ENCODE peak calls at places on chromosomes 13 and 19, in four cellular contexts. S, J, G and V are unnamed samples.

GRCh38 chr13:29464105-29464679 is 131.3 kb downstream of the SLC7A1 start:
- DNase-seq in G (no peak), J (no peak), S (no peak), V (no peak)

GRCh38 chr19:30864460-30865215 is 484.6 kb downstream of the TSHZ3 start:
- DNase-seq in S (no peak), G (no peak), J (no peak), V (no peak)

GRCh38 chr19:1252221-1252817 is 3.9 kb downstream of the MIDN start:
- DNase-seq in S (no peak), G (no peak), J (no peak), V (no peak)

GRCh38 chr13:110156186-110157065 is 150.5 kb downstream of the COL4A1 start:
- DNase-seq in J (no peak), G (no peak), S (no peak), V (no peak)

GRCh38 chr13:93284056-93284455 is 57.4 kb downstream of the GPC6 start:
- DNase-seq in J (no peak), G (no peak), S (no peak), V (no peak)

GRCh38 chr19:12790628-12791344 is 500 bp upstream of the JUNB start:
- DNase-seq in S (no peak), J (no peak), G (no peak), V (no peak)

GRCh38 chr13:42039457-42039945 is 8.9 kb upstream of the DGKH start:
- DNase-seq in J (no peak), S (peak; percentile 21), G (no peak), V (peak; percentile 15)

GRCh38 chr19:5997371-5997770 is 19.4 kb upstream of the RANBP3 start:
- DNase-seq in J (no peak), S (no peak), G (no peak), V (no peak)

GRCh38 chr13:59635591-59635990 is 528.1 kb downstream of the DIAPH3 start:
- DNase-seq in S (no peak), J (no peak), G (no peak), V (no peak)

GRCh38 chr19:50489461-50490011 is 12.9 kb upstream of the GARIN5A start:
- DNase-seq in J (no peak), S (no peak), G (no peak), V (no peak)

GRCh38 chr19:1672769-1673644 is 20.6 kb upstream of the TCF3 start:
- DNase-seq in J (no peak), G (no peak), S (no peak), V (no peak)

GRCh38 chr19:55635334-55635717 is 5.5 kb upstream of the ZNF580 start:
- DNase-seq in S (no peak), J (no peak), G (no peak), V (no peak)

GRCh38 chr13:50144473-50145160 is 129.4 kb downstream of the KCNRG start:
- DNase-seq in S (no peak), J (no peak), G (no peak), V (no peak)

GRCh38 chr19:49911381-49912145 is 14.9 kb upstream of the IL4I1 start:
- DNase-seq in G (no peak), J (no peak), S (peak; percentile 83), V (no peak)

GRCh38 chr19:11014403-11014911 is 53.6 kb downstream of the SMARCA4 start:
- DNase-seq in J (no peak), G (no peak), S (no peak), V (no peak)

GRCh38 chr13:45178349-45179142 is 22.3 kb downstream of the KCTD4 start:
- DNase-seq in J (peak; percentile 53), G (no peak), S (no peak), V (peak; percentile 37)

GRCh38 chr19:5645409-5645808 is 22.5 kb downstream of the SAFB start:
- DNase-seq in J (no peak), S (no peak), G (no peak), V (no peak)

GRCh38 chr13:52387721-52388120 is 18.3 kb downstream of the THSD1 start:
- DNase-seq in G (no peak), S (no peak), J (no peak), V (no peak)

GRCh38 chr13:84574851-84575250 is 692.6 kb upstream of the SLITRK1 start:
- DNase-seq in G (no peak), S (no peak), J (no peak), V (peak; percentile 16)

GRCh38 chr13:44049546-44049945 is 169.8 kb downstream of the LACC1 start:
- DNase-seq in G (no peak), J (no peak), S (no peak), V (no peak)

GRCh38 chr19:30848626-30849322 is 476.6 kb downstream of the ZNF536 start:
- DNase-seq in S (no peak), J (no peak), G (no peak), V (no peak)

GRCh38 chr19:29119582-29119981 is 93.4 kb downstream of the UQCRFS1 start:
- DNase-seq in S (no peak), J (no peak), G (no peak), V (no peak)

GRCh38 chr19:12913011-12913561 is 6.0 kb downstream of the SYCE2 start:
- DNase-seq in G (peak; percentile 18), S (no peak), J (peak; percentile 62), V (peak; percentile 45)

GRCh38 chr13:37127706-37128241 is 22.3 kb upstream of the CSNK1A1L start:
- DNase-seq in G (no peak), J (no peak), S (no peak), V (no peak)

GRCh38 chr19:5369962-5370367 is 29.4 kb upstream of the PTPRS start:
- DNase-seq in G (peak; percentile 82), J (peak; percentile 39), S (no peak), V (peak; percentile 74)

GRCh38 chr13:80508031-80508430 is 167.1 kb upstream of the SPRY2 start:
- DNase-seq in J (no peak), G (no peak), S (no peak), V (no peak)

GRCh38 chr19:4379383-4380253 is 20.7 kb downstream of the SH3GL1 start:
- DNase-seq in J (no peak), S (peak; percentile 69), G (no peak), V (no peak)

GRCh38 chr13:106373304-106373988 is 162.0 kb downstream of the EFNB2 start:
- DNase-seq in S (no peak), G (no peak), J (no peak), V (no peak)

GRCh38 chr13:22198001-22198400 is 527.1 kb downstream of the FGF9 start:
- DNase-seq in J (no peak), G (no peak), S (no peak), V (no peak)

GRCh38 chr13:99014391-99014988 is 36.6 kb upstream of the DOCK9 start:
- DNase-seq in S (no peak), J (no peak), G (peak; percentile 16), V (no peak)

GRCh38 chr19:7685546-7686445 is 5.2 kb downstream of the TRAPPC5 start:
- DNase-seq in S (no peak), G (no peak), J (no peak), V (no peak)

GRCh38 chr13:20721454-20722357 is 18.2 kb downstream of the IL17D start:
- DNase-seq in J (no peak), S (no peak), G (peak; percentile 26), V (no peak)

GRCh38 chr19:13301627-13302334 is 151.6 kb downstream of the IER2 start:
- DNase-seq in J (no peak), S (no peak), G (no peak), V (no peak)

GRCh38 chr13:97359181-97360057 is 74.5 kb upstream of the RAP2A start:
- DNase-seq in G (peak; percentile 42), S (no peak), J (peak; percentile 73), V (peak; percentile 53)
- TF ChIP-seq FOXK2 in G (no peak), S (no peak), J (no peak), V (no peak)

GRCh38 chr19:36213793-36214387 is 575 bp downstream of the ZNF565 start:
- DNase-seq in J (no peak), S (no peak), G (peak; percentile 29), V (peak; percentile 12)

GRCh38 chr19:36210497-36210896 is 4.0 kb downstream of the ZNF565 start:
- DNase-seq in S (no peak), G (no peak), J (no peak), V (no peak)

GRCh38 chr19:36215276-36216171 is 618 bp downstream of the ZNF146 start:
- DNase-seq in J (no peak), G (no peak), S (no peak), V (no peak)

GRCh38 chr19:36214388-36215275 is at the start of the genes ZNF146 and ZNF565:
- DNase-seq in J (peak; percentile 98), G (peak; percentile 91), S (peak; percentile 96), V (peak; percentile 95)

GRCh38 chr19:36212895-36213294 is 1.6 kb downstream of the ZNF565 start:
- DNase-seq in J (no peak), S (no peak), G (no peak), V (no peak)
- TF ChIP-seq FOXK2 in J (no peak), S (no peak), G (no peak), V (no peak)

DNA sequence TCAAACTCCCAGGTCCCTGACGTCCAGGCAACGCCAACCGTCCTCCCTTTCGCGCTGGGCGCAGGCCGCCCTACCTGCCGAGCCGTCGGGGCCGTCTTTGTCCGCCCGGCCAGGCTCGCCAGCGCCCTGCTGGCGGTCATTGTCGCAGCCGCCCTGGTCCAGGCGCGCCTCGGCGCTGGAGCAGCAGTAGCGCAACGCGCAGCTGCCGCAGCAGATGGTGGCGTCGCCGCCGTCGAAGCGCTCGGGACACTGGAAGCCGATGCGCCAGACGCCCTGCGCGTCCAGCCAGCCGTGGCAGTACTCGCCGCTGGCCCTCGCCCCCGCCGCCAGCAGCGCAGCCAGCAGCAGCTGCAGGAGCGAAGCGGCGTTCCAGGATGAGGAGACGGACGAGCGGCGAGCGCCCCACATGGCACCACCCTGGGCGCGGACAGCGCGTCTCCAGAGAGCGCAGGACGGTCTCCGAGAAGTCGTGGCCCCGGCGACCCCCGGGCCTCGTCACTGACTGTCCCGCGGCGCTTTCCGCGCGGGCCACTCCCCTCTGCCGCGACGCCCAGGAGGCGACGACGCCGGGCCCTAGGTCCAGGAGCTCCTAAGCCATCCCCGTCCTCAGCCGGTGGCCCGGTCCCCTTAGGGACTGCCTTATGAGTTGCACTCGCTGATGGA is 1.1 kb downstream of the SHISA2 start:
- DNase-seq in J (no peak), G (no peak), S (no peak), V (peak; percentile 23)
- TF ChIP-seq FOXK2 in J (no peak), G (no peak), S (no peak), V (no peak)

GRCh38 chr19:33039108-33039599 is 25.5 kb downstream of the RHPN2 start:
- DNase-seq in J (peak; percentile 76), G (no peak), S (no peak), V (no peak)

GRCh38 chr19:33035461-33035860 is 29.2 kb downstream of the RHPN2 start:
- DNase-seq in G (no peak), S (no peak), J (no peak), V (no peak)

GRCh38 chr19:33039815-33040214 is 24.9 kb downstream of the RHPN2 start:
- DNase-seq in G (no peak), J (no peak), S (no peak), V (no peak)

DNA sequence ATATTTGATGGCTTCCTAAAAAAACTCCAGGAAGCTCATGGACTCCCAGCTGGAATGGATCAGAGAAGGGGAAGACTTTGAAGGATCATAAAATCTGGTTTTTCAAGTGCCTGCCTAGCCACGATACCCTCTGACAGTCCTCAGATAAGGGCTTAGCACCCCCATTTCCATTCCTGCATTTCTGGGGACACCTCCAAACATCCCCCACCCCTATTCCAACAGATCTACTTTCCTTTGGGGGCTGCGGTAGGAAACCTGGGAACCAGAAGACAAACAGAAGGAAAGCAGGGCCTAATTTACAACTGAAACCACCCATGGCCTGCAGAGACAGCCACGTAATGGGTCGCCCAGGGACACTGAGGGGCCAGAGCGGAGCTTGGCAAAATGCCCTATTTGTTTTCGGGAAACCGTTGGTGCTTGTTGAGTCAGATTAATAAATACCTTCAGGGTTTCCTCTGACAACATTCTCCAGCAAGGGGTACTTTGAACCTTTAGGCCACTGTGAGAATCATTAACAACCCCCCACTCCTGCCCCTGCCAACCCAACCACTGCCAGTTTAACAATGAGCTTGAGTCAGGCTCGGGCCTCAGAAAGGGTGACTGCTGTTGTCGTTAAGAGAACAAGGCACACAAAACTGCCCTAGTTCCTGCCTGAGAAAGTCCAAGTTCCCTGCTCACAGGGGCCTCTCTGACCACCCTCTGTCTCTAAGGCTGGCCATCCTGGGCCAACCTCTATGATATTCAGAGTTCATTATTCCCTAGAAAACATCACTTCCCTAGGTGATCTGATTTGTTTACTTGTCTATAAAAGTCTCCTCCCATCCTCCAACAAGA is 23.5 kb downstream of the RHPN2 start:
- DNase-seq in J (peak; percentile 100), G (no peak), S (peak; percentile 37), V (no peak)
- TF ChIP-seq FOXK2 in J (peak; percentile 86), G (no peak), S (no peak), V (no peak)